ENCODE peak calls at places on chromosome 7, in five cellular contexts. One of them, this sample, is unnamed.

GRCh38 chr7:136074840-136075239 is 97.7 kb upstream of the MTPN start:
- DNase-seq in upper lobe of left lung: no peak
- DNase-seq in OCI-LY7: no peak
- DNase-seq in upper lobe of right lung: no peak
- DNase-seq in WERI-Rb-1: no peak
- DNase-seq in this sample: no peak

GRCh38 chr7:116239019-116239418 is 28.7 kb downstream of the TES start:
- DNase-seq in upper lobe of right lung: no peak
- DNase-seq in OCI-LY7: no peak
- DNase-seq in upper lobe of left lung: no peak
- DNase-seq in WERI-Rb-1: no peak
- DNase-seq in this sample: no peak

GRCh38 chr7:150451833-150452431 is 1.5 kb downstream of the GIMAP8 start:
- DNase-seq in OCI-LY7: no peak
- DNase-seq in upper lobe of right lung: no peak
- DNase-seq in upper lobe of left lung: no peak
- DNase-seq in WERI-Rb-1: no peak
- DNase-seq in this sample: no peak

GRCh38 chr7:152081088-152081487 is 55.6 kb downstream of the GALNT11 start:
- DNase-seq in upper lobe of right lung: no peak
- DNase-seq in OCI-LY7: no peak
- DNase-seq in upper lobe of left lung: no peak
- DNase-seq in WERI-Rb-1: no peak
- DNase-seq in this sample: no peak

GRCh38 chr7:68691261-68692216 is 906.7 kb upstream of the AUTS2 start:
- DNase-seq in upper lobe of right lung: no peak
- DNase-seq in upper lobe of left lung: no peak
- DNase-seq in WERI-Rb-1: no peak
- DNase-seq in OCI-LY7: no peak
- DNase-seq in this sample: peak; percentile 80

GRCh38 chr7:28988818-28989595 is 30.9 kb upstream of the TRIL start:
- DNase-seq in upper lobe of right lung: no peak
- DNase-seq in OCI-LY7: no peak
- DNase-seq in WERI-Rb-1: no peak
- DNase-seq in upper lobe of left lung: no peak
- DNase-seq in this sample: peak; percentile 97

GRCh38 chr7:26500749-26501352 is 209.2 kb downstream of the SNX10 start:
- DNase-seq in WERI-Rb-1: no peak
- DNase-seq in OCI-LY7: peak; percentile 72
- DNase-seq in upper lobe of right lung: no peak
- DNase-seq in upper lobe of left lung: no peak
- DNase-seq in this sample: peak; percentile 17

GRCh38 chr7:40315277-40315676 is 180.5 kb downstream of the SUGCT start:
- DNase-seq in WERI-Rb-1: no peak
- DNase-seq in OCI-LY7: no peak
- DNase-seq in upper lobe of left lung: no peak
- DNase-seq in upper lobe of right lung: no peak
- DNase-seq in this sample: no peak

GRCh38 chr7:129376778-129377700 is 57.2 kb upstream of the STRIP2 start:
- DNase-seq in upper lobe of right lung: no peak
- DNase-seq in WERI-Rb-1: no peak
- DNase-seq in upper lobe of left lung: no peak
- DNase-seq in OCI-LY7: no peak
- DNase-seq in this sample: peak; percentile 38

GRCh38 chr7:2040201-2040892 is 192.4 kb downstream of the MAD1L1 start:
- DNase-seq in WERI-Rb-1: peak; percentile 2
- DNase-seq in upper lobe of right lung: peak; percentile 28
- DNase-seq in upper lobe of left lung: no peak
- DNase-seq in OCI-LY7: no peak
- DNase-seq in this sample: no peak

GRCh38 chr7:105010538-105011523 is 3.2 kb upstream of the KMT2E start:
- DNase-seq in upper lobe of right lung: no peak
- DNase-seq in upper lobe of left lung: no peak
- DNase-seq in WERI-Rb-1: no peak
- DNase-seq in OCI-LY7: peak; percentile 44
- DNase-seq in this sample: peak; percentile 59

GRCh38 chr7:903921-904755 is 27.8 kb downstream of the GET4 start:
- DNase-seq in OCI-LY7: no peak
- DNase-seq in upper lobe of right lung: no peak
- DNase-seq in WERI-Rb-1: no peak
- DNase-seq in upper lobe of left lung: peak; percentile 75
- DNase-seq in this sample: no peak

GRCh38 chr7:902996-903395 is 26.6 kb downstream of the GET4 start:
- DNase-seq in OCI-LY7: no peak
- DNase-seq in upper lobe of right lung: no peak
- DNase-seq in upper lobe of left lung: peak; percentile 53
- DNase-seq in WERI-Rb-1: no peak
- DNase-seq in this sample: no peak

GRCh38 chr7:906776-907157 is 30.4 kb downstream of the GET4 start:
- DNase-seq in OCI-LY7: no peak
- DNase-seq in WERI-Rb-1: no peak
- DNase-seq in upper lobe of left lung: peak; percentile 59
- DNase-seq in upper lobe of right lung: no peak
- DNase-seq in this sample: no peak

GRCh38 chr7:907158-907980 is 31.0 kb downstream of the GET4 start:
- DNase-seq in OCI-LY7: no peak
- DNase-seq in upper lobe of right lung: no peak
- DNase-seq in upper lobe of left lung: peak; percentile 86
- DNase-seq in WERI-Rb-1: no peak
- DNase-seq in this sample: peak; percentile 22

DNA sequence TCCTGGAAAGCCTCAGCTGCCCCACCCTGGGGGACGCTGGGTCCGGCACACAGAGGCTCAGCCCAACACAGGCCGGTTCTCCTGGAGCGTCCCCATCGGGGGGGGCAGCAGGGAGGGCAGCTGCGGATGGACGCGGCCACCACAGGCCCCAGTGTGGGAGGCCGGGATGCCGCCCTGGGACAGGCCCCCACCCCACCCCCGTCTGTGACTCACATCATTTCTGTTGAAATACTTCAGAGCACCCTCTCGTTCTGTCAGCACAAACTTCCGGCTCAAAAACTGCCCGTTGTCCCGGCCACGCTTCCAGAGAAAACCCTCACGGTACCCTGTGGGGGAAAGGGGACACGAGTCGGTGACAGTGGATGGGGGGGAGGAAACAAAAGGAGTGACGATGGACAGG is 28.5 kb downstream of the GET4 start:
- DNase-seq in WERI-Rb-1: no peak
- DNase-seq in upper lobe of right lung: no peak
- DNase-seq in upper lobe of left lung: peak; percentile 74
- DNase-seq in OCI-LY7: no peak
- DNase-seq in this sample: peak; percentile 64
- H3K4me3 ChIP-seq in WERI-Rb-1: no peak overlapping the region
- H3K4me3 ChIP-seq in upper lobe of right lung: no peak overlapping the region
- H3K4me3 ChIP-seq in upper lobe of left lung: no peak overlapping the region
- H3K4me3 ChIP-seq in OCI-LY7: no peak overlapping the region
- H3K4me3 ChIP-seq in this sample: peak overlapping the region; percentile 41

DNA sequence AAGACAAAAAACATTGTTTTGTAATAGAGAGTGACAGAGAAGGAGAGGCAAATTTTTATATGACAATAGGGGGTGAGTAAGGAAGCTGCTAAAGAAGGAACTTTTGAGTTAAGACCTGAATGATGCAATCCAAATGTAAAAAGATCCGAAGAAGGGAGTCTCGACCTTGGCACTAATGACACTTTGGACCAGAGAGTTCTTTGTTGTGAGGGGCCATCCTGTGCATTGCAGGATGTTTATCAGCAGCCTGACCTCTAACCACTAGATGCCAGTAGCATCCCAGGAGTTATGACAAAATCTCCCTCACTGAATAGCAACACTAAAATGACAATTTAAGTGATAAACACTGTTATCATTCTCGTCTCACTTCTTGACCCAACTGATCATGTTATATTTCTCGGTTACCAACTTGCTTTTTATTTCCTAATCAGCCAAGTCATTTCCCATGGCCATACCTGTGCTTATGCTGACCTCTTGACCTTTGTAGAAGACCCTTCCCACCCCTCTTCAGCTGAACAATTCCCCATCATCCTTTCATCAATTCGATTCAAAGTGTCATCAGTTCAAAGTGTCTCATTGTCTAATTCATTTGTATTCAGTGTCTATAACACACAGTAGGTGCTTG is 30.0 kb downstream of the DGKI start:
- DNase-seq in upper lobe of right lung: no peak
- DNase-seq in WERI-Rb-1: no peak
- DNase-seq in upper lobe of left lung: no peak
- DNase-seq in OCI-LY7: no peak
- DNase-seq in this sample: peak; percentile 66
- TF ChIP-seq CTCF in upper lobe of right lung: no peak
- TF ChIP-seq CTCF in WERI-Rb-1: peak; percentile 4
- TF ChIP-seq CTCF in upper lobe of left lung: no peak
- TF ChIP-seq CTCF in OCI-LY7: peak; percentile 20
- TF ChIP-seq CTCF in this sample: peak; percentile 61

GRCh38 chr7:107742678-107743566 is 1.0 kb upstream of the CBLL1 start:
- DNase-seq in upper lobe of right lung: peak; percentile 82
- DNase-seq in upper lobe of left lung: peak; percentile 87
- DNase-seq in OCI-LY7: no peak
- DNase-seq in WERI-Rb-1: no peak
- DNase-seq in this sample: no peak

GRCh38 chr7:107746006-107746405 is 2.1 kb downstream of the CBLL1 start:
- DNase-seq in upper lobe of right lung: no peak
- DNase-seq in WERI-Rb-1: no peak
- DNase-seq in OCI-LY7: no peak
- DNase-seq in upper lobe of left lung: no peak
- DNase-seq in this sample: no peak

GRCh38 chr7:107744345-107744750 is 406 bp downstream of the CBLL1 start:
- DNase-seq in upper lobe of right lung: no peak
- DNase-seq in upper lobe of left lung: no peak
- DNase-seq in OCI-LY7: no peak
- DNase-seq in WERI-Rb-1: no peak
- DNase-seq in this sample: no peak

GRCh38 chr7:107743567-107744344 is at the start of gene CBLL1:
- DNase-seq in WERI-Rb-1: peak; percentile 97
- DNase-seq in OCI-LY7: peak; percentile 97
- DNase-seq in upper lobe of right lung: peak; percentile 98
- DNase-seq in upper lobe of left lung: peak; percentile 98
- DNase-seq in this sample: peak; percentile 96
- H3K4me3 ChIP-seq in WERI-Rb-1: peak within 1 kb of the TSS; percentile 69
- H3K4me3 ChIP-seq in OCI-LY7: peak within 1 kb of the TSS; percentile 90
- H3K4me3 ChIP-seq in upper lobe of right lung: peak within 1 kb of the TSS; percentile 82
- H3K4me3 ChIP-seq in upper lobe of left lung: peak within 1 kb of the TSS; percentile 84
- H3K4me3 ChIP-seq in this sample: peak within 1 kb of the TSS; percentile 94

DNA sequence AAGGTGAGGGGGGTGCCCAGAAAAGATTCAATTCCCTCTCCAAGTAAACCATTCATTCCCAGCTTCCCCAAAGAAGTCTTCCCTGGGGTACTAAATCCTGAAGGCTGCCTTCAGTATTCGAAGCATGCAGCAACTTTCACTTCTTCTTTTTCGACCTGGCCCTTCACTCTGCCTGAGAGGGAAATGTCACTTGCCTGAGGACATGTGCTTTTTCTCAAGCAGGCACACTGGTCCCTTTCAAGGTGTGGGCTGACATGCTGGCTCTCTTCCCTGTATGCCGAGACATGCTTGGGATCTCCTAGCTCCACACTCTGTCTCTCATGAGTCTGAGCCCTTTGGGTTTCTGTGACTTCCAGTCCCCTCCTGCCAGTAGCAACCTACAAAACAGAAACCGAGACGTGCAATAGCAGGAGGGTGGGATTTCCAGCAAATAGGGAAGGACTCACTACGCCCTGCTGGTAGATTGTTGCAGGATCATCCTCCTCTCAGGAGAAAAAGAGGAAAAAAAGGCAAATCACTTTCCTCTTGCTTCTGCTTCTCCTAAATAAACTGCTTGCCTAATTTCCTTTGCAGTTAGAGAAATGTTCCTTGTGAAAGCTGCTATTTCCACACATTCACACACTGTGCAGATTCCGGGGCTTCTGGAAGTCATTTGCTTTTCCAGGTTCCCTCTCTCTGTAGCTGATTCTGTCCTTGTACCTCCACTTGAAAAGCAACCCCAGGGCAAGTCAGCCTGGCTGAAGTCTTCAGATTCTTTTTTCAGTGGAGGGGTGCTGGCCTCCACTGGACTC is 33.4 kb downstream of the FIGNL1 start:
- DNase-seq in upper lobe of left lung: no peak
- DNase-seq in OCI-LY7: peak; percentile 83
- DNase-seq in upper lobe of right lung: no peak
- DNase-seq in WERI-Rb-1: no peak
- DNase-seq in this sample: no peak
- TF ChIP-seq CTCF in upper lobe of left lung: no peak
- TF ChIP-seq CTCF in OCI-LY7: no peak
- TF ChIP-seq CTCF in upper lobe of right lung: no peak
- TF ChIP-seq CTCF in WERI-Rb-1: no peak
- TF ChIP-seq CTCF in this sample: no peak

GRCh38 chr7:55133630-55134392 is 115.0 kb downstream of the EGFR start:
- DNase-seq in WERI-Rb-1: no peak
- DNase-seq in OCI-LY7: no peak
- DNase-seq in upper lobe of left lung: peak; percentile 63
- DNase-seq in upper lobe of right lung: peak; percentile 65
- DNase-seq in this sample: peak; percentile 99
- H3K4me3 ChIP-seq in WERI-Rb-1: no peak overlapping the region
- H3K4me3 ChIP-seq in OCI-LY7: no peak overlapping the region
- H3K4me3 ChIP-seq in upper lobe of left lung: no peak overlapping the region
- H3K4me3 ChIP-seq in upper lobe of right lung: no peak overlapping the region
- H3K4me3 ChIP-seq in this sample: peak overlapping the region; percentile 10

This sample was measured in fibroblast of the aortic adventitia.